ENCODE peak calls at places on chromosome 16, in six cellular contexts. D is heart left ventricle, E is brain microvascular endothelial cell, Y is HepG2, K is NCI-H2081, R is retina. Q is an unnamed sample.

GRCh38 chr16:9219811-9220210 is 128.4 kb downstream of the HAPSTR1 start:
- DNase-seq in D (no peak), K (no peak), R (no peak), E (no peak), Y (no peak), Q (no peak)

GRCh38 chr16:50460538-50461399 is 87.4 kb upstream of the NKD1 start:
- DNase-seq in E (no peak), D (no peak), R (no peak), Y (peak; percentile 66), K (no peak), Q (no peak)

GRCh38 chr16:27430923-27431484 is 29.0 kb downstream of the IL21R start:
- DNase-seq in D (peak; percentile 15), K (no peak), Y (no peak), E (no peak), R (no peak), Q (no peak)

GRCh38 chr16:88378836-88379693 is 3.7 kb upstream of the ZNF469 start:
- DNase-seq in R (no peak), E (no peak), D (no peak), Y (no peak), K (no peak), Q (no peak)

GRCh38 chr16:367333-367903 is 2.9 kb downstream of the MRPL28 start:
- DNase-seq in D (no peak), K (no peak), Y (no peak), R (no peak), E (no peak), Q (no peak)

GRCh38 chr16:80986557-80986956 is 20.1 kb downstream of the CMC2 start:
- DNase-seq in D (no peak), E (no peak), K (no peak), R (no peak), Y (no peak), Q (no peak)

GRCh38 chr16:2761472-2761871 is 9.0 kb downstream of the SRRM2 start:
- DNase-seq in R (no peak), E (no peak), K (no peak), D (no peak), Y (no peak), Q (no peak)

GRCh38 chr16:2091722-2092620 is 43.7 kb downstream of the PKD1 start:
- DNase-seq in K (no peak), R (peak; percentile 6), Y (no peak), D (no peak), E (no peak), Q (no peak)

GRCh38 chr16:88552815-88553214 is 17.4 kb upstream of the ZC3H18 start:
- DNase-seq in K (no peak), D (no peak), Y (no peak), R (no peak), E (no peak), Q (no peak)

GRCh38 chr16:63361032-63361624 is 1324.9 kb upstream of the CDH8 start:
- DNase-seq in K (no peak), R (peak; percentile 61), Y (peak; percentile 46), D (no peak), E (peak; percentile 57), Q (peak; percentile 75)